ENCODE peak calls at places on chromosomes 2 and 18, in six cellular contexts. One of them, this sample, is unnamed.

GRCh38 chr2:25446122-25446521 is 104.4 kb upstream of the DNMT3A start:
- DNase-seq in T-helper 2 cell: no peak
- DNase-seq in nephron progenitor cell: no peak
- DNase-seq in stimulated activated CD8-positive, alpha-beta memory T cell treated with anti-CD3 and anti-CD28 coated beads, Interleukin-15, amount 100 ng/mL, for 24 hours: no peak
- DNase-seq in activated CD4-positive, alpha-beta T cell treated with anti-CD3 and anti-CD28 coated beads, Interleukin-2, amount 50 U/mL, for 48 hours: no peak
- DNase-seq in tibial artery: no peak
- DNase-seq in this sample: no peak

GRCh38 chr2:170314744-170315447 is 136.9 kb downstream of the MYO3B start:
- DNase-seq in activated CD4-positive, alpha-beta T cell treated with anti-CD3 and anti-CD28 coated beads, Interleukin-2, amount 50 U/mL, for 48 hours: no peak
- DNase-seq in nephron progenitor cell: no peak
- DNase-seq in tibial artery: no peak
- DNase-seq in stimulated activated CD8-positive, alpha-beta memory T cell treated with anti-CD3 and anti-CD28 coated beads, Interleukin-15, amount 100 ng/mL, for 24 hours: no peak
- DNase-seq in T-helper 2 cell: no peak
- DNase-seq in this sample: no peak

GRCh38 chr2:97011977-97012569 is 25.7 kb upstream of the FAM178B start:
- DNase-seq in T-helper 2 cell: no peak
- DNase-seq in tibial artery: no peak
- DNase-seq in activated CD4-positive, alpha-beta T cell treated with anti-CD3 and anti-CD28 coated beads, Interleukin-2, amount 50 U/mL, for 48 hours: no peak
- DNase-seq in nephron progenitor cell: no peak
- DNase-seq in stimulated activated CD8-positive, alpha-beta memory T cell treated with anti-CD3 and anti-CD28 coated beads, Interleukin-15, amount 100 ng/mL, for 24 hours: no peak
- DNase-seq in this sample: no peak

GRCh38 chr2:37388074-37388473 is 43.6 kb downstream of the QPCT start:
- DNase-seq in T-helper 2 cell: no peak
- DNase-seq in stimulated activated CD8-positive, alpha-beta memory T cell treated with anti-CD3 and anti-CD28 coated beads, Interleukin-15, amount 100 ng/mL, for 24 hours: no peak
- DNase-seq in nephron progenitor cell: no peak
- DNase-seq in tibial artery: no peak
- DNase-seq in activated CD4-positive, alpha-beta T cell treated with anti-CD3 and anti-CD28 coated beads, Interleukin-2, amount 50 U/mL, for 48 hours: no peak
- DNase-seq in this sample: no peak

GRCh38 chr2:64406407-64406774 is 47.6 kb upstream of the LGALSL start:
- DNase-seq in stimulated activated CD8-positive, alpha-beta memory T cell treated with anti-CD3 and anti-CD28 coated beads, Interleukin-15, amount 100 ng/mL, for 24 hours: no peak
- DNase-seq in nephron progenitor cell: peak
- DNase-seq in activated CD4-positive, alpha-beta T cell treated with anti-CD3 and anti-CD28 coated beads, Interleukin-2, amount 50 U/mL, for 48 hours: no peak
- DNase-seq in tibial artery: no peak
- DNase-seq in T-helper 2 cell: no peak
- DNase-seq in this sample: no peak

GRCh38 chr2:172282944-172283343 is 144.4 kb upstream of the ITGA6 start:
- DNase-seq in T-helper 2 cell: no peak
- DNase-seq in tibial artery: no peak
- DNase-seq in stimulated activated CD8-positive, alpha-beta memory T cell treated with anti-CD3 and anti-CD28 coated beads, Interleukin-15, amount 100 ng/mL, for 24 hours: no peak
- DNase-seq in activated CD4-positive, alpha-beta T cell treated with anti-CD3 and anti-CD28 coated beads, Interleukin-2, amount 50 U/mL, for 48 hours: no peak
- DNase-seq in nephron progenitor cell: no peak
- DNase-seq in this sample: no peak

GRCh38 chr2:121128741-121129659 is 156.0 kb downstream of the TFCP2L1 start:
- DNase-seq in tibial artery: peak
- DNase-seq in T-helper 2 cell: no peak
- DNase-seq in stimulated activated CD8-positive, alpha-beta memory T cell treated with anti-CD3 and anti-CD28 coated beads, Interleukin-15, amount 100 ng/mL, for 24 hours: no peak
- DNase-seq in activated CD4-positive, alpha-beta T cell treated with anti-CD3 and anti-CD28 coated beads, Interleukin-2, amount 50 U/mL, for 48 hours: peak
- DNase-seq in nephron progenitor cell: peak
- DNase-seq in this sample: peak

GRCh38 chr2:47214990-47215389 is 59.9 kb upstream of the STPG4 start:
- DNase-seq in T-helper 2 cell: no peak
- DNase-seq in stimulated activated CD8-positive, alpha-beta memory T cell treated with anti-CD3 and anti-CD28 coated beads, Interleukin-15, amount 100 ng/mL, for 24 hours: no peak
- DNase-seq in activated CD4-positive, alpha-beta T cell treated with anti-CD3 and anti-CD28 coated beads, Interleukin-2, amount 50 U/mL, for 48 hours: no peak
- DNase-seq in nephron progenitor cell: no peak
- DNase-seq in tibial artery: no peak
- DNase-seq in this sample: no peak

GRCh38 chr2:160255401-160255800 is 55.3 kb upstream of the ITGB6 start:
- DNase-seq in nephron progenitor cell: no peak
- DNase-seq in T-helper 2 cell: no peak
- DNase-seq in activated CD4-positive, alpha-beta T cell treated with anti-CD3 and anti-CD28 coated beads, Interleukin-2, amount 50 U/mL, for 48 hours: no peak
- DNase-seq in tibial artery: no peak
- DNase-seq in stimulated activated CD8-positive, alpha-beta memory T cell treated with anti-CD3 and anti-CD28 coated beads, Interleukin-15, amount 100 ng/mL, for 24 hours: no peak
- DNase-seq in this sample: no peak

GRCh38 chr2:197889041-197889440 is 84.6 kb downstream of the PLCL1 start:
- DNase-seq in T-helper 2 cell: no peak
- DNase-seq in nephron progenitor cell: no peak
- DNase-seq in tibial artery: no peak
- DNase-seq in stimulated activated CD8-positive, alpha-beta memory T cell treated with anti-CD3 and anti-CD28 coated beads, Interleukin-15, amount 100 ng/mL, for 24 hours: no peak
- DNase-seq in activated CD4-positive, alpha-beta T cell treated with anti-CD3 and anti-CD28 coated beads, Interleukin-2, amount 50 U/mL, for 48 hours: no peak
- DNase-seq in this sample: no peak

GRCh38 chr2:48890732-48891131 is 135.2 kb upstream of the LHCGR start:
- DNase-seq in activated CD4-positive, alpha-beta T cell treated with anti-CD3 and anti-CD28 coated beads, Interleukin-2, amount 50 U/mL, for 48 hours: no peak
- DNase-seq in T-helper 2 cell: no peak
- DNase-seq in nephron progenitor cell: no peak
- DNase-seq in tibial artery: no peak
- DNase-seq in stimulated activated CD8-positive, alpha-beta memory T cell treated with anti-CD3 and anti-CD28 coated beads, Interleukin-15, amount 100 ng/mL, for 24 hours: no peak
- DNase-seq in this sample: no peak

GRCh38 chr2:120763931-120764330 is 28.3 kb downstream of the GLI2 start:
- DNase-seq in tibial artery: peak
- DNase-seq in activated CD4-positive, alpha-beta T cell treated with anti-CD3 and anti-CD28 coated beads, Interleukin-2, amount 50 U/mL, for 48 hours: no peak
- DNase-seq in nephron progenitor cell: no peak
- DNase-seq in stimulated activated CD8-positive, alpha-beta memory T cell treated with anti-CD3 and anti-CD28 coated beads, Interleukin-15, amount 100 ng/mL, for 24 hours: no peak
- DNase-seq in T-helper 2 cell: no peak
- DNase-seq in this sample: no peak

GRCh38 chr2:42180300-42180699 is 11.1 kb downstream of the EML4 start:
- DNase-seq in tibial artery: no peak
- DNase-seq in T-helper 2 cell: no peak
- DNase-seq in nephron progenitor cell: no peak
- DNase-seq in activated CD4-positive, alpha-beta T cell treated with anti-CD3 and anti-CD28 coated beads, Interleukin-2, amount 50 U/mL, for 48 hours: no peak
- DNase-seq in stimulated activated CD8-positive, alpha-beta memory T cell treated with anti-CD3 and anti-CD28 coated beads, Interleukin-15, amount 100 ng/mL, for 24 hours: no peak
- DNase-seq in this sample: no peak

GRCh38 chr18:79385749-79386341 is 9.9 kb upstream of the NFATC1 start:
- DNase-seq in stimulated activated CD8-positive, alpha-beta memory T cell treated with anti-CD3 and anti-CD28 coated beads, Interleukin-15, amount 100 ng/mL, for 24 hours: no peak
- DNase-seq in nephron progenitor cell: no peak
- DNase-seq in T-helper 2 cell: no peak
- DNase-seq in tibial artery: no peak
- DNase-seq in activated CD4-positive, alpha-beta T cell treated with anti-CD3 and anti-CD28 coated beads, Interleukin-2, amount 50 U/mL, for 48 hours: no peak
- DNase-seq in this sample: no peak

GRCh38 chr18:35376393-35376741 is 770 bp downstream of the ZNF396 start:
- DNase-seq in activated CD4-positive, alpha-beta T cell treated with anti-CD3 and anti-CD28 coated beads, Interleukin-2, amount 50 U/mL, for 48 hours: peak
- DNase-seq in tibial artery: peak
- DNase-seq in T-helper 2 cell: no peak
- DNase-seq in nephron progenitor cell: peak
- DNase-seq in stimulated activated CD8-positive, alpha-beta memory T cell treated with anti-CD3 and anti-CD28 coated beads, Interleukin-15, amount 100 ng/mL, for 24 hours: peak
- DNase-seq in this sample: no peak

GRCh38 chr18:31072175-31072574 is 29.6 kb upstream of the DSC3 start:
- DNase-seq in tibial artery: no peak
- DNase-seq in stimulated activated CD8-positive, alpha-beta memory T cell treated with anti-CD3 and anti-CD28 coated beads, Interleukin-15, amount 100 ng/mL, for 24 hours: no peak
- DNase-seq in activated CD4-positive, alpha-beta T cell treated with anti-CD3 and anti-CD28 coated beads, Interleukin-2, amount 50 U/mL, for 48 hours: no peak
- DNase-seq in T-helper 2 cell: no peak
- DNase-seq in nephron progenitor cell: no peak
- DNase-seq in this sample: no peak